ENCODE peak calls at places on chromosomes 6 and 20, in five cellular contexts. U, M, P, O and T are unnamed samples.

GRCh38 chr6:36755435-36756348 is 58.1 kb downstream of the RAB44 start:
- DNase-seq in O (no peak), P (no peak), U (peak), M (peak), T (no peak)

GRCh38 chr20:1375515-1375914 is 17.3 kb downstream of the FKBP1A start:
- DNase-seq in U (no peak), M (no peak), O (peak), P (no peak), T (no peak)

GRCh38 chr6:156982168-156982567 is 205.0 kb downstream of the ARID1B start:
- DNase-seq in M (no peak), O (no peak), U (no peak), P (no peak), T (no peak)

GRCh38 chr20:64237316-64237715 is 18.2 kb upstream of the PCMTD2 start:
- DNase-seq in M (no peak), U (no peak), P (no peak), O (no peak), T (no peak)

GRCh38 chr6:124119591-124119990 is 315.9 kb downstream of the NKAIN2 start:
- DNase-seq in O (no peak), M (no peak), P (no peak), U (no peak), T (no peak)

GRCh38 chr6:30184417-30185031 is 21.2 kb downstream of the TRIM15 start:
- DNase-seq in P (no peak), M (no peak), U (no peak), O (no peak), T (no peak)

GRCh38 chr6:117976030-117976651 is 69.1 kb downstream of the SLC35F1 start:
- DNase-seq in P (no peak), O (peak), M (peak), U (no peak), T (no peak)

GRCh38 chr20:31751126-31751525 is 12.0 kb downstream of the TPX2 start:
- DNase-seq in M (no peak), O (peak), U (no peak), P (no peak), T (no peak)

GRCh38 chr6:164897523-164898094 is 411.8 kb downstream of the C6orf118 start:
- DNase-seq in P (no peak), M (no peak), O (no peak), U (no peak), T (no peak)

GRCh38 chr6:121838842-121839241 is 403.4 kb downstream of the GJA1 start:
- DNase-seq in P (no peak), M (no peak), O (no peak), U (no peak), T (no peak)

GRCh38 chr6:29943053-29943966 is 978 bp downstream of the HLA-A start:
- DNase-seq in O (no peak), M (no peak), U (no peak), P (no peak), T (no peak)

GRCh38 chr6:127391019-127391974 is 47.9 kb upstream of the ECHDC1 start:
- DNase-seq in M (no peak), P (no peak), U (no peak), O (no peak), T (no peak)

GRCh38 chr20:38645318-38645717 is 43.7 kb downstream of the ARHGAP40 start:
- DNase-seq in O (no peak), U (no peak), P (no peak), M (no peak), T (no peak)

GRCh38 chr6:71197770-71198169 is 90.8 kb upstream of the OGFRL1 start:
- DNase-seq in O (no peak), U (no peak), M (no peak), P (no peak), T (no peak)

GRCh38 chr6:57069920-57070331 is 20.1 kb upstream of the ZNF451 start:
- DNase-seq in U (no peak), O (no peak), M (no peak), P (no peak), T (no peak)

GRCh38 chr6:159540152-159540551 is 152.9 kb downstream of the SOD2 start:
- DNase-seq in P (no peak), U (no peak), M (no peak), O (no peak), T (no peak)

GRCh38 chr6:154805288-154805911 is 72.2 kb downstream of the SCAF8 start:
- DNase-seq in U (no peak), O (peak), M (no peak), P (no peak), T (no peak)

GRCh38 chr6:135594000-135594399 is 96.5 kb upstream of the AHI1 start:
- DNase-seq in M (no peak), O (no peak), P (no peak), U (no peak), T (no peak)

DNA sequence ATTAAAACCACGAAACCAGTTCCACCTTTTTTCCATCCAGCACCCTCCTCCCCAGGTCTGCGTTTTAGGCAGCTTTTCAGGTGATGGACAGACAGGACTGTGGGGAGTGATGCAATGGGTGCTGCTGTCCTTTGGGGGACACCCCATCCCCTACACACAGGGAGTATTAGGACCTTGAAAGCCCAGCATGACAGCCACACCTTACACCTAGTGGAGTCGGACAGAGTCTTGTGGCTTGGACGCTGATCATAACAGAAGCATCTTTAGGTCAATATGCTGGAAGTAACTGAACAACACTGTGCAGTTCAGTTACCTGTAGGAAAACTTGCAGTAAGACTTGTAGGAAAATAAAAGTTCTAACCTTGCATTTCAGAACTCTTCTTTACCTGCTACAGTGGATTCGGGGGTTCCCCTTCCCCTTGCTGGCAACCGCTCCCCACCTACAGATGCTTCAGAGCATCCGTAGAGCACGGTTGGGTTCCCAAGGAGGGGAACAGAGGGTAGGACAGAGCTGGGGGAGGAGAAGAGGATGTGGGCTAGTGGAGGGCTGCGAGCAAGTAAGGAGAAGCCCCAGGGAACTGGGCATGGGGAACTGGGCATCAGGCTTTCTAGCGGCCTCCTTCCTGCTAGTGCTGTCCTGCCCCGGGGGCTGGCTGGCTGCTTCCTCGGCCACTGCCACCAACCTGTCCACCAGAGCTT is 31.7 kb downstream of the PLEKHG1 start:
- DNase-seq in M (no peak), P (no peak), U (no peak), O (no peak), T (no peak)
- H3K27ac ChIP-seq in M (no peak), P (no peak), U (no peak), O (no peak), T (no peak)

GRCh38 chr20:33815671-33816070 is 4.5 kb downstream of the CHMP4B start:
- DNase-seq in M (no peak), U (no peak), O (no peak), P (no peak), T (no peak)

GRCh38 chr20:33812673-33813462 is 1.7 kb downstream of the CHMP4B start:
- DNase-seq in M (no peak), U (no peak), O (no peak), P (no peak), T (no peak)

GRCh38 chr20:33811763-33812672 is 870 bp downstream of the CHMP4B start:
- DNase-seq in P (peak), O (peak), M (peak), U (peak), T (no peak)

GRCh38 chr20:33816191-33816590 is 5.0 kb downstream of the CHMP4B start:
- DNase-seq in O (no peak), U (no peak), M (no peak), P (no peak), T (no peak)

GRCh38 chr20:33814238-33814712 is 3.1 kb downstream of the CHMP4B start:
- DNase-seq in U (no peak), P (no peak), O (no peak), M (no peak), T (no peak)
- H3K27ac ChIP-seq in U (peak), P (no peak), O (no peak), M (no peak), T (no peak)

GRCh38 chr20:40493071-40493470 is 196.0 kb downstream of the MAFB start:
- DNase-seq in P (peak), O (no peak), U (peak), M (no peak), T (no peak)
- H3K27ac ChIP-seq in P (no peak), O (no peak), U (no peak), M (no peak), T (no peak)

DNA sequence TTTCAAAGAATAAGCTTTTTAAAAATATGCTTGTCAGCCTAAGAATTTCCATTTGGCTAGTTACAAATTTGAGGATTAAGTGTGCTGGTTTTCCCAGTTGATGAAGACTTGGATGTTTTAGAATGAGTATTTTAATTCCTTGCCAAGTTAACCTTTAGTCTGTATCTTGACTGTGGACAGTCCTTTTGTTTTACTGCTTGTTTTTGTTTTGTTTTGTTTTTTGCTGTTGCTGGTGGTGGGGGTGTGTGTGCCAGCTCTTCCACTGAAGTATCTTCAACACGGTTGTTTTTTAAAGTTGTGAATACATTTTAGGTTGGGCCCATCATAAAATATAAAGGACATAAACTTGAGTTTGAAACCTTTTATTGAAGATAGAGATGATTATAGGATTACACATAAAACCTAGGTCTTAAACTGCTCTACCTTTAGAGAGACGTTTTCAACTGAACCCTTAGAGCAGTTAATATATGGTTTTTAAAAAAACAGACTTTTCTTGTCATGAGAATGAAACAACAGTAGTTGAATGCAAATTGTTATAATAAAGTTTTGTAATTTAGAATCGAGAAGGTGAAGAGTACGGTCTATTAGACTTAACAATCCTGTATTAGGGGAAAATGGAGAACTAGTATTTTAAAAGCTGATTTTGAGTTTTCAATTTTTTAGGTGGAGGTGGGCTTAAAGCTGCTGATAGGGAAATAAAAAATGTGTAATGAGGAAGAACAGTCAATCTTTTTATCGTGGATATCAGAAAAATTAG is 3.9 kb downstream of the QKI start:
- DNase-seq in P (no peak), O (no peak), U (no peak), M (no peak), T (no peak)
- H3K27ac ChIP-seq in P (peak), O (no peak), U (peak), M (peak), T (peak)

DNA sequence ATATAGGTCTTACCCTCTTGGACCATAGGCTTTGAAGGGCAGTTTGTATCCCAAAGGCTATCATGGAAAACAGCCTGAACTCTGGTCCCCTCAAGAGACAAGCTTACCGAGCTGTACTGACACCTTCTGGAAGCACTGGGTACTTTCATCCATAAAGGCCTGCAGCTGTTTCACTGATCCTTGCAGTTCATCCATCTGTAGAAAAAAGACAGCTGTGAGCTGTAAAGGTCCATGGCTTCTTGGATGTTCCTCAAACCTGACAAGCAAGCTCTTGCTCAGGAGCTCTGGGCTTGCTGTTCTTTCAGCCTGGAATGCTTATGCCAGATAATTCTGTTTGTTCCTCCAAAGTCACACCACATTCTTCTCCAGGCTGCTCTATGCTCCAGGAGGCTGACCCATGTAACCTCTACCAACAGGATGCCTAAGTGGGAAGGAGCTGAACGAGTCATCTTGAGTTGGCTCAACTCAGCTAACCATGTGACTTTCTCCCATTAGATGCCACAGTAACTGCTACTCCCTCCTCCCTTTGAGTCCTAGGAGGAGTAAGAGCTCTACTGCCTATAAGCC is 8.8 kb upstream of the NDRG3 start:
- DNase-seq in U (no peak), M (no peak), P (no peak), O (peak), T (peak)
- H3K27ac ChIP-seq in U (no peak), M (no peak), P (no peak), O (peak), T (peak)

GRCh38 chr6:3230275-3231212 is 3.1 kb upstream of the TUBB2B start:
- DNase-seq in U (no peak), O (no peak), M (no peak), P (no peak), T (peak)
- H3K27ac ChIP-seq in U (peak), O (no peak), M (no peak), P (no peak), T (peak)

GRCh38 chr20:4069741-4070140 is 54.4 kb upstream of the RNF24 start:
- DNase-seq in M (no peak), P (no peak), U (no peak), O (no peak), T (no peak)
- H3K27ac ChIP-seq in M (peak), P (no peak), U (no peak), O (no peak), T (no peak)